ENCODE peak calls at places on chromosomes 2 and 18, in six cellular contexts. One of them, this sample, is unnamed.

GRCh38 chr2:85263591-85263990 is 64.2 kb downstream of the TGOLN2 start:
- DNase-seq in adrenal gland: no peak
- DNase-seq in tibial nerve: no peak
- DNase-seq in vagina: no peak
- DNase-seq in transverse colon: no peak
- DNase-seq in CD8-positive, alpha-beta T cell: no peak
- DNase-seq in this sample: peak; percentile 51

GRCh38 chr18:74773171-74773624 is 175.5 kb downstream of the ZNF407 start:
- DNase-seq in adrenal gland: no peak
- DNase-seq in tibial nerve: no peak
- DNase-seq in vagina: no peak
- DNase-seq in transverse colon: no peak
- DNase-seq in CD8-positive, alpha-beta T cell: no peak
- DNase-seq in this sample: no peak

GRCh38 chr2:285506-285905 is 2.4 kb downstream of the ALKAL2 start:
- DNase-seq in adrenal gland: no peak
- DNase-seq in tibial nerve: no peak
- DNase-seq in vagina: no peak
- DNase-seq in transverse colon: no peak
- DNase-seq in CD8-positive, alpha-beta T cell: no peak
- DNase-seq in this sample: no peak

GRCh38 chr2:55718165-55719008 is 24.7 kb upstream of the PNPT1 start:
- DNase-seq in adrenal gland: peak; percentile 76
- DNase-seq in tibial nerve: peak; percentile 26
- DNase-seq in vagina: no peak
- DNase-seq in transverse colon: peak; percentile 40
- DNase-seq in CD8-positive, alpha-beta T cell: no peak
- DNase-seq in this sample: no peak

GRCh38 chr18:77116201-77117080 is 16.1 kb downstream of the MBP start:
- DNase-seq in adrenal gland: peak; percentile 18
- DNase-seq in tibial nerve: no peak
- DNase-seq in vagina: peak; percentile 83
- DNase-seq in transverse colon: no peak
- DNase-seq in CD8-positive, alpha-beta T cell: peak; percentile 29
- DNase-seq in this sample: no peak

GRCh38 chr2:137865954-137866540 is 98.2 kb upstream of the HNMT start:
- DNase-seq in adrenal gland: peak; percentile 43
- DNase-seq in tibial nerve: no peak
- DNase-seq in vagina: no peak
- DNase-seq in transverse colon: peak; percentile 35
- DNase-seq in CD8-positive, alpha-beta T cell: peak; percentile 52
- DNase-seq in this sample: no peak

GRCh38 chr2:25375989-25376545 is 34.3 kb upstream of the DNMT3A start:
- DNase-seq in adrenal gland: peak; percentile 17
- DNase-seq in tibial nerve: no peak
- DNase-seq in vagina: peak; percentile 84
- DNase-seq in transverse colon: no peak
- DNase-seq in CD8-positive, alpha-beta T cell: peak; percentile 48
- DNase-seq in this sample: no peak

GRCh38 chr2:30238143-30238800 is 6.9 kb downstream of the LBH start:
- DNase-seq in adrenal gland: no peak
- DNase-seq in tibial nerve: no peak
- DNase-seq in vagina: no peak
- DNase-seq in transverse colon: no peak
- DNase-seq in CD8-positive, alpha-beta T cell: peak; percentile 49
- DNase-seq in this sample: no peak

GRCh38 chr2:618005-618404 is 59.2 kb downstream of the TMEM18 start:
- DNase-seq in adrenal gland: no peak
- DNase-seq in tibial nerve: no peak
- DNase-seq in vagina: no peak
- DNase-seq in transverse colon: no peak
- DNase-seq in CD8-positive, alpha-beta T cell: no peak
- DNase-seq in this sample: no peak

GRCh38 chr2:120914839-120915521 is 179.3 kb downstream of the GLI2 start:
- DNase-seq in adrenal gland: peak; percentile 88
- DNase-seq in tibial nerve: peak; percentile 68
- DNase-seq in vagina: no peak
- DNase-seq in transverse colon: peak; percentile 56
- DNase-seq in CD8-positive, alpha-beta T cell: no peak
- DNase-seq in this sample: no peak

GRCh38 chr2:100013892-100014677 is 128.3 kb downstream of the AFF3 start:
- DNase-seq in adrenal gland: peak; percentile 81
- DNase-seq in tibial nerve: peak; percentile 19
- DNase-seq in vagina: no peak
- DNase-seq in transverse colon: no peak
- DNase-seq in CD8-positive, alpha-beta T cell: no peak
- DNase-seq in this sample: no peak

GRCh38 chr2:217231724-217232123 is 371.9 kb upstream of the TNP1 start:
- DNase-seq in adrenal gland: no peak
- DNase-seq in tibial nerve: no peak
- DNase-seq in vagina: no peak
- DNase-seq in transverse colon: no peak
- DNase-seq in CD8-positive, alpha-beta T cell: no peak
- DNase-seq in this sample: no peak

GRCh38 chr2:37890893-37891495 is 34.1 kb upstream of the RMDN2 start:
- DNase-seq in adrenal gland: peak; percentile 85
- DNase-seq in tibial nerve: peak; percentile 35
- DNase-seq in vagina: no peak
- DNase-seq in transverse colon: peak; percentile 80
- DNase-seq in CD8-positive, alpha-beta T cell: peak; percentile 75
- DNase-seq in this sample: peak; percentile 29

GRCh38 chr2:157692768-157693167 is 64.1 kb upstream of the ACVR1C start:
- DNase-seq in adrenal gland: no peak
- DNase-seq in tibial nerve: no peak
- DNase-seq in vagina: no peak
- DNase-seq in transverse colon: no peak
- DNase-seq in CD8-positive, alpha-beta T cell: no peak
- DNase-seq in this sample: no peak

GRCh38 chr2:10433948-10434884 is 13.9 kb downstream of the ODC1 start:
- DNase-seq in adrenal gland: no peak
- DNase-seq in tibial nerve: no peak
- DNase-seq in vagina: no peak
- DNase-seq in transverse colon: no peak
- DNase-seq in CD8-positive, alpha-beta T cell: no peak
- DNase-seq in this sample: no peak

GRCh38 chr2:214587442-214587841 is 176.6 kb downstream of the VWC2L start:
- DNase-seq in adrenal gland: no peak
- DNase-seq in tibial nerve: no peak
- DNase-seq in vagina: no peak
- DNase-seq in transverse colon: no peak
- DNase-seq in CD8-positive, alpha-beta T cell: no peak
- DNase-seq in this sample: no peak

GRCh38 chr2:70085711-70086277 is 1.5 kb upstream of the PCBP1 start:
- DNase-seq in adrenal gland: no peak
- DNase-seq in tibial nerve: no peak
- DNase-seq in vagina: no peak
- DNase-seq in transverse colon: no peak
- DNase-seq in CD8-positive, alpha-beta T cell: no peak
- DNase-seq in this sample: no peak

GRCh38 chr2:172095905-172096660 is 6.6 kb downstream of the DLX2 start:
- DNase-seq in adrenal gland: no peak
- DNase-seq in tibial nerve: no peak
- DNase-seq in vagina: peak; percentile 80
- DNase-seq in transverse colon: no peak
- DNase-seq in CD8-positive, alpha-beta T cell: no peak
- DNase-seq in this sample: no peak

GRCh38 chr2:112345030-112346027 is 69.9 kb downstream of the ZC3H6 start:
- DNase-seq in adrenal gland: no peak
- DNase-seq in tibial nerve: no peak
- DNase-seq in vagina: no peak
- DNase-seq in transverse colon: no peak
- DNase-seq in CD8-positive, alpha-beta T cell: no peak
- DNase-seq in this sample: no peak

GRCh38 chr18:36394486-36394885 is 97.0 kb downstream of the FHOD3 start:
- DNase-seq in adrenal gland: no peak
- DNase-seq in tibial nerve: no peak
- DNase-seq in vagina: no peak
- DNase-seq in transverse colon: no peak
- DNase-seq in CD8-positive, alpha-beta T cell: no peak
- DNase-seq in this sample: no peak

GRCh38 chr18:61676763-61677434 is 215.9 kb downstream of the RNF152 start:
- DNase-seq in adrenal gland: no peak
- DNase-seq in tibial nerve: no peak
- DNase-seq in vagina: no peak
- DNase-seq in transverse colon: no peak
- DNase-seq in CD8-positive, alpha-beta T cell: no peak
- DNase-seq in this sample: no peak

GRCh38 chr2:195536863-195537262 is 120.2 kb upstream of the SLC39A10 start:
- DNase-seq in adrenal gland: no peak
- DNase-seq in tibial nerve: no peak
- DNase-seq in vagina: no peak
- DNase-seq in transverse colon: no peak
- DNase-seq in CD8-positive, alpha-beta T cell: no peak
- DNase-seq in this sample: no peak

GRCh38 chr2:218257390-218257981 is 3.3 kb upstream of the GPBAR1 start:
- DNase-seq in adrenal gland: peak; percentile 57
- DNase-seq in tibial nerve: no peak
- DNase-seq in vagina: no peak
- DNase-seq in transverse colon: peak; percentile 31
- DNase-seq in CD8-positive, alpha-beta T cell: peak; percentile 76
- DNase-seq in this sample: no peak

GRCh38 chr2:102603904-102604303 is 15.4 kb upstream of the SLC9A2 start:
- DNase-seq in adrenal gland: no peak
- DNase-seq in tibial nerve: no peak
- DNase-seq in vagina: no peak
- DNase-seq in transverse colon: no peak
- DNase-seq in CD8-positive, alpha-beta T cell: no peak
- DNase-seq in this sample: no peak

GRCh38 chr2:74690571-74690970 is 36.5 kb downstream of the SEMA4F start:
- DNase-seq in adrenal gland: peak; percentile 32
- DNase-seq in tibial nerve: no peak
- DNase-seq in vagina: no peak
- DNase-seq in transverse colon: no peak
- DNase-seq in CD8-positive, alpha-beta T cell: no peak
- DNase-seq in this sample: no peak

GRCh38 chr2:119240311-119241204 is 16.9 kb downstream of the STEAP3 start:
- DNase-seq in adrenal gland: peak; percentile 80
- DNase-seq in tibial nerve: no peak
- DNase-seq in vagina: no peak
- DNase-seq in transverse colon: peak; percentile 60
- DNase-seq in CD8-positive, alpha-beta T cell: no peak
- DNase-seq in this sample: no peak
- H3K27ac ChIP-seq in adrenal gland: peak overlapping the region; percentile 38
- H3K27ac ChIP-seq in tibial nerve: no peak overlapping the region
- H3K27ac ChIP-seq in vagina: no peak overlapping the region
- H3K27ac ChIP-seq in transverse colon: no peak overlapping the region
- H3K27ac ChIP-seq in CD8-positive, alpha-beta T cell: no peak overlapping the region
- H3K27ac ChIP-seq in this sample: no peak overlapping the region

GRCh38 chr2:238745997-238746396 is 101.9 kb upstream of the TWIST2 start:
- DNase-seq in adrenal gland: no peak
- DNase-seq in tibial nerve: no peak
- DNase-seq in vagina: no peak
- DNase-seq in transverse colon: no peak
- DNase-seq in CD8-positive, alpha-beta T cell: no peak
- DNase-seq in this sample: no peak
- H3K27ac ChIP-seq in adrenal gland: no peak overlapping the region
- H3K27ac ChIP-seq in tibial nerve: no peak overlapping the region
- H3K27ac ChIP-seq in vagina: no peak overlapping the region
- H3K27ac ChIP-seq in transverse colon: no peak overlapping the region
- H3K27ac ChIP-seq in CD8-positive, alpha-beta T cell: no peak overlapping the region
- H3K27ac ChIP-seq in this sample: no peak overlapping the region

DNA sequence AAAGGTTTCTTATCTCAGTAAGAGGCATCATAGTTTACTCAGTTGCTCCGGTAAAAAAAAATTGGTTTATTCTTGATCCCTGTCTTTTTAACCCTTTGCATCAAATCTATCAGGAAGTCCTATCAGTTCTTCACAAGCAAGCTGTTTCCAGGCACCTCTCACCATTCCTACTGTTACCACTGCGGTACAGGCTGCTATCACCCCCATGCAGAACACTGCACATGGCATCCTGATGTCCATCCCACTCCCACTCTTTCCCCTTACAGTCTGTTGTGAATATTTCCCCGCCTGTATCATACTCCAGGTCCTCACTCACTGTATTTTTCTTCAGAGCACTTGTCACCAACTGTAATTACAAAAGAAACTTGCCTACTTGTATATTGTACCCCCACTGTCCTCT is 5.3 kb upstream of the CNRIP1 start:
- DNase-seq in adrenal gland: no peak
- DNase-seq in tibial nerve: no peak
- DNase-seq in vagina: no peak
- DNase-seq in transverse colon: no peak
- DNase-seq in CD8-positive, alpha-beta T cell: no peak
- DNase-seq in this sample: no peak
- H3K27ac ChIP-seq in adrenal gland: no peak overlapping the region
- H3K27ac ChIP-seq in tibial nerve: no peak overlapping the region
- H3K27ac ChIP-seq in vagina: no peak overlapping the region
- H3K27ac ChIP-seq in transverse colon: no peak overlapping the region
- H3K27ac ChIP-seq in CD8-positive, alpha-beta T cell: no peak overlapping the region
- H3K27ac ChIP-seq in this sample: no peak overlapping the region

DNA sequence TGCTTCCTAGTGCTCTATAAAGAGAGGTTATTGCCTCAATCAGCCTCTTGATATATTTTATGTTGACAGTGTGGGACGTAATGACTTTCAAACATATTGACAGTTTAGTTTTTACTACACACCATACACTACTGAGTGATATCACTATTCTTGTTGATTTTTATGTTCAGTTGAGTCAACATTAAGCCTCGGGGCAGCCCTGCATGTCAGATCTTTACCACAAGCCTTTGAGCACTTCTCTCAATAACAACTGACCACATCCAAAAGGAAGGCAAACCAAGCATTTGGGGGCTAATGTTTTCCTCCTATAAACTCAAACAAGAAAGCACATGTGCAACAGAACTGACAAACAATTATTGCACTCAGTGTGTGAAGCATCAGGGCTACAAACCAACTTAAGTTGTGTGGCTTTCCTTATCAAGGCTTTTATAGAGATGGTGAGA is 448.1 kb upstream of the SLC14A2 start:
- DNase-seq in adrenal gland: no peak
- DNase-seq in tibial nerve: no peak
- DNase-seq in vagina: no peak
- DNase-seq in transverse colon: peak; percentile 29
- DNase-seq in CD8-positive, alpha-beta T cell: no peak
- DNase-seq in this sample: no peak
- H3K27ac ChIP-seq in adrenal gland: no peak overlapping the region
- H3K27ac ChIP-seq in tibial nerve: no peak overlapping the region
- H3K27ac ChIP-seq in vagina: no peak overlapping the region
- H3K27ac ChIP-seq in transverse colon: no peak overlapping the region
- H3K27ac ChIP-seq in CD8-positive, alpha-beta T cell: no peak overlapping the region
- H3K27ac ChIP-seq in this sample: no peak overlapping the region

GRCh38 chr2:42794271-42795046 is 2.1 kb upstream of the HAAO start:
- DNase-seq in adrenal gland: no peak
- DNase-seq in tibial nerve: no peak
- DNase-seq in vagina: no peak
- DNase-seq in transverse colon: peak; percentile 34
- DNase-seq in CD8-positive, alpha-beta T cell: no peak
- DNase-seq in this sample: no peak

GRCh38 chr2:42792583-42793313 is at the start of gene HAAO:
- DNase-seq in adrenal gland: peak; percentile 38
- DNase-seq in tibial nerve: peak; percentile 28
- DNase-seq in vagina: no peak
- DNase-seq in transverse colon: peak; percentile 51
- DNase-seq in CD8-positive, alpha-beta T cell: peak; percentile 56
- DNase-seq in this sample: no peak

GRCh38 chr2:42791606-42792005 is 777 bp downstream of the HAAO start:
- DNase-seq in adrenal gland: no peak
- DNase-seq in tibial nerve: no peak
- DNase-seq in vagina: no peak
- DNase-seq in transverse colon: no peak
- DNase-seq in CD8-positive, alpha-beta T cell: no peak
- DNase-seq in this sample: no peak

GRCh38 chr2:42793314-42794270 is 1.2 kb upstream of the HAAO start:
- DNase-seq in adrenal gland: no peak
- DNase-seq in tibial nerve: no peak
- DNase-seq in vagina: no peak
- DNase-seq in transverse colon: no peak
- DNase-seq in CD8-positive, alpha-beta T cell: no peak
- DNase-seq in this sample: no peak

GRCh38 chr2:42792087-42792582 is 248 bp downstream of the HAAO start:
- DNase-seq in adrenal gland: no peak
- DNase-seq in tibial nerve: no peak
- DNase-seq in vagina: no peak
- DNase-seq in transverse colon: no peak
- DNase-seq in CD8-positive, alpha-beta T cell: no peak
- DNase-seq in this sample: no peak
- H3K27ac ChIP-seq in adrenal gland: peak overlapping the region; percentile 48
- H3K27ac ChIP-seq in tibial nerve: peak overlapping the region; percentile 83
- H3K27ac ChIP-seq in vagina: peak overlapping the region; percentile 95
- H3K27ac ChIP-seq in transverse colon: peak overlapping the region; percentile 88
- H3K27ac ChIP-seq in CD8-positive, alpha-beta T cell: no peak overlapping the region
- H3K27ac ChIP-seq in this sample: peak overlapping the region; percentile 40

This sample was measured in caudate nucleus.